ENCODE peak calls at places on chromosomes 11 and 22, in four cellular contexts. B is NCI-H69, O is retina, E is Caki2. Q is an unnamed sample.

GRCh38 chr22:44930016-44930710 is 79.6 kb downstream of the PHF21B start:
- DNase-seq in O (no peak), E (no peak), B (peak), Q (no peak)

GRCh38 chr11:102632026-102632425 is 6.9 kb upstream of the MMP20 start:
- DNase-seq in E (no peak), O (no peak), B (no peak), Q (no peak)

GRCh38 chr11:17531818-17532131 is 12.4 kb downstream of the USH1C start:
- DNase-seq in E (no peak), O (no peak), B (peak), Q (peak)

GRCh38 chr11:134360050-134360835 is 28.5 kb downstream of the GLB1L2 start:
- DNase-seq in B (peak), E (no peak), O (peak), Q (peak)

GRCh38 chr11:65132238-65132987 is 1.9 kb downstream of the SYVN1 start:
- DNase-seq in B (no peak), E (no peak), O (no peak), Q (no peak)

GRCh38 chr11:124867700-124868099 is 2.5 kb downstream of the ROBO3 start:
- DNase-seq in E (no peak), B (peak), O (no peak), Q (no peak)

GRCh38 chr11:94048310-94048709 is 27.2 kb downstream of the HEPHL1 start:
- DNase-seq in E (no peak), B (no peak), O (no peak), Q (no peak)

GRCh38 chr11:119717839-119718534 is 11.0 kb downstream of the NECTIN1 start:
- DNase-seq in E (no peak), O (peak), B (peak), Q (no peak)

GRCh38 chr11:12122083-12122482 is 11.7 kb downstream of the MICAL2 start:
- DNase-seq in E (no peak), O (no peak), B (peak), Q (no peak)